ENCODE peak calls at places on chromosome 12, in four cellular contexts. T is brain microvascular endothelial cell, H is GM23338, G is A549. R is an unnamed sample.

GRCh38 chr12:64184216-64184615 is 37.9 kb downstream of the KICS2 start:
- DNase-seq in H (no peak), G (no peak), T (no peak), R (no peak)

GRCh38 chr12:20440408-20440807 is 72.1 kb downstream of the PDE3A start:
- DNase-seq in H (no peak), T (no peak), G (no peak), R (no peak)

GRCh38 chr12:19026637-19027508 is 102.7 kb upstream of the PLEKHA5 start:
- DNase-seq in T (no peak), H (no peak), G (no peak), R (no peak)

GRCh38 chr12:63226792-63227463 is 75.9 kb upstream of the AVPR1A start:
- DNase-seq in G (no peak), T (no peak), H (no peak), R (no peak)

GRCh38 chr12:123607756-123608155 is 5.9 kb downstream of the DDX55 start:
- DNase-seq in T (no peak), G (no peak), H (no peak), R (no peak)

GRCh38 chr12:38110026-38110699 is 206.4 kb upstream of the ALG10B start:
- DNase-seq in H (no peak), G (no peak), T (no peak), R (no peak)

GRCh38 chr12:38141239-38141638 is 175.3 kb upstream of the ALG10B start:
- DNase-seq in H (no peak), T (no peak), G (no peak), R (no peak)

GRCh38 chr12:95169368-95169767 is 47.9 kb downstream of the FGD6 start:
- DNase-seq in H (no peak), G (peak), T (peak), R (no peak)

GRCh38 chr12:100955139-100955538 is 160.6 kb downstream of the ANO4 start:
- DNase-seq in T (peak), H (peak), G (no peak), R (no peak)

GRCh38 chr12:47870175-47870781 is 34.5 kb downstream of the VDR start:
- DNase-seq in T (no peak), H (peak), G (peak), R (peak)

GRCh38 chr12:27998170-27999110 is 25.9 kb upstream of the PTHLH start:
- DNase-seq in G (no peak), T (no peak), H (no peak), R (no peak)

GRCh38 chr12:25200703-25201102 is 5.7 kb downstream of the ETFRF1 start:
- DNase-seq in G (no peak), T (peak), H (no peak), R (no peak)

GRCh38 chr12:68761901-68762630 is 16.1 kb downstream of the SLC35E3 start:
- DNase-seq in G (no peak), T (no peak), H (no peak), R (no peak)

GRCh38 chr12:111685322-111685810 is 390 bp downstream of the BRAP start:
- DNase-seq in T (no peak), H (no peak), G (no peak), R (no peak)

GRCh38 chr12:109877504-109878246 is 2.7 kb downstream of the GLTP start:
- DNase-seq in G (no peak), T (no peak), H (no peak), R (no peak)

GRCh38 chr12:123543541-123543940 is 10.0 kb upstream of the RILPL1 start:
- DNase-seq in H (no peak), G (no peak), T (no peak), R (no peak)

GRCh38 chr12:1583421-1584078 is 10.8 kb downstream of the FBXL14 start:
- DNase-seq in H (peak), G (peak), T (peak), R (peak)

GRCh38 chr12:114691196-114691595 is 7.2 kb upstream of the TBX3 start:
- DNase-seq in T (no peak), G (no peak), H (no peak), R (no peak)

GRCh38 chr12:114691810-114692557 is 8.0 kb upstream of the TBX3 start:
- DNase-seq in T (no peak), G (no peak), H (peak), R (no peak)

GRCh38 chr12:114694436-114695304 is 10.7 kb upstream of the TBX3 start:
- DNase-seq in G (no peak), H (peak), T (no peak), R (no peak)

GRCh38 chr12:114693532-114693931 is 9.6 kb upstream of the TBX3 start:
- DNase-seq in H (no peak), G (no peak), T (no peak), R (no peak)

DNA sequence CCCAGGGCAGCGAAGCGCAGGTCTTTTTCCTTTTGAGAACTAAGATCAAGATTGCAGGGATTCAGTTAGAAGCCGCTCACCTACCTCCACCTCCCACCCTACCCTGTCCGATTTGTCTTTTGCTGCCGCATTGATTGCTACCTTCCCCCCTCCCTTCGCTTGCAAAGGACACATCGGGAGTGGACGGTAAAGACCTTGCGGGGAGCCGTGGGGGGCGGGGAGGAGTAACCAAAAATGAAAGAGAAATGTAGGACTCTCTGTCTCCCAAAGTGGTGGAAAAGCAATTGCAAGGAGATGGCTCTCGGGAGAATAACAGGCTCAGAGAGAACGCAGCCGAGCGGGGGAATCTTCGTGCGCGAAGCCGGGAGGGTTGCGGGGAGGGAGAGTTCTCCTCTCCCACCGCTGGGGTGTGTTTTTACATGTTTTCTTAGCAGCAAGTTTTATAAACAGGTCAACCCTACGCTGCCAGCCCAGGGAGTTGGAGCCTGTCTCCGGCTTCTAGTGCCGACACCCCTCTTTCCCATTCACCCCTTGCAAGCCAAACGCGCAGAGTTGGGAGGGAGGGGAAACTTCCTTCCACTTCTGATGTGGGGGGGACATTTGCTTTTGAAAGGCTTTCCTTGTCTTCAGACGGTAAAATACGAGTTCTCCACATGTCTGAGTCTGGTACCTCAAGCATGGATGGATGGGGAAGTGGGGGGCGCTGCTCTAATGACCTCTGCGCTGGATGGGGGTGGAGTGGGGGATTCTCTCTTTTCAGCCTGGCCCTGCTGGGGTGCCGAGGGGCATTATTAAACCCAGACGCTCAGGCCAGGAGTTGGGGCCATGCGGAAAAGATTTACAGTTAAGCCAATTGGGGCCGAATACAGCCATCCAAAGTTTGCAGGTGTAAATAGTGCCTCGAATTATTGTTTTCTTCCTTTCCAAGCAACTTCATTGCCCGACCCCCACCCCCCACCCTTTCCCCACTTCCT is 8.9 kb upstream of the TBX3 start:
- DNase-seq in T (no peak), H (peak), G (no peak), R (no peak)
- H3K4me3 ChIP-seq in T (peak), H (peak), G (no peak), R (no peak)

DNA sequence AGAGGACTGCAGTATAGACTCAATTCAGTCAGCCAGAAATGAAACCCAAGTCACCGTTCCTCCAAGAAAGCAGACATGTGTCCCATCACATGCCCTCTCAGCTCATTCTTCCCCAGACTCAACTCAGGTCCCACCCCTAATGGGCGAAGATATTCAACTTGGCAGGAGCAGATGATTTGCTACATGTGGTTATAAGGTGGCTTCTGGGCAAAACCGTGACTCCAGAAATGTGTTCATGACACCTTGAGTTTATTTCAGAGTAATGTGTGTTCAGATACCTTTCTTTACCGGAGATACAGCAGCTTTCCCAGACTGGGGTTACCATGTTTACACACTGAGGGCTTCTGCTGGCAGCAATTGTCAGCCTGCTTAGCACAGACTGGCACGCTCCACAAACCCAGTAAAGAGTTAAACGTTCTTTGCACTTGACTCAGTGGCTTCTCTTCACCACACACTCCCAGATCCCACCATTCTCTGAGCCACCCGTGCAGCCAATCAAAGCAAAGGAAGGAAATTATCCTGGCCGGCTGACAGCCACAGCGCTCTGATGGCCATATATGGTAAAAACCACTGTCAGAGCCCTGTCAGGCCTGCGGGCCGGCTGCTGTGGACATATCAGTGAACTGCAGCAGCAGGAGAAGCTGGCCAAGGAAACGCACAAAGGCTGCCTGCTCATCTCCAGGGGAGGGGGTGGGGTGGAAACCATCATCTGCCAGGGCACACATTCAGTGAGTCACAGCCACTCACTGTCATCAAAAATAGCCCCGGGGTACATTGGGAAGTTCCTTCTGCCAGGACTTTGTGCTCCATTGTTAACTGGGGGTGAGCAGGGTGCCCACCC is 39.9 kb downstream of the CORO1C start:
- DNase-seq in G (peak), H (peak), T (peak), R (peak)
- TF ChIP-seq CTCF in G (no peak), H (no peak), T (peak), R (peak)

DNA sequence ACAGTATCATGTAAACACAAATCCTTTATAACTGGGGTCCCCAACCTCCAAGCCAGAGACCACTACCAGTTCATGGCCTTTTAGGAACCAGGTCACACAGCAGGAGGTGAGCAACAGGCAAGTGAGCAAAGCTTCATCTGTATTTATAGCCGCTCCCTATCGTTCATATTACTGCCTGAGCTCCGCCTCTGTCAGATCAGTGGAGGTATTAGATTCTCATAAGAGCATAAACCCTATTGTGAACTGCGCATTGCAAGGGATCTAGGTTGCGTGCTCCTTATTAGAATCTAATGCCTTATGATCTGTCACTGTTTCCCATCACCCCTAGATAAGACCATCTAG is 49.9 kb downstream of the LRP6 start:
- DNase-seq in H (no peak), T (no peak), G (no peak), R (no peak)
- H3K4me3 ChIP-seq in H (no peak), T (no peak), G (peak), R (no peak)

DNA sequence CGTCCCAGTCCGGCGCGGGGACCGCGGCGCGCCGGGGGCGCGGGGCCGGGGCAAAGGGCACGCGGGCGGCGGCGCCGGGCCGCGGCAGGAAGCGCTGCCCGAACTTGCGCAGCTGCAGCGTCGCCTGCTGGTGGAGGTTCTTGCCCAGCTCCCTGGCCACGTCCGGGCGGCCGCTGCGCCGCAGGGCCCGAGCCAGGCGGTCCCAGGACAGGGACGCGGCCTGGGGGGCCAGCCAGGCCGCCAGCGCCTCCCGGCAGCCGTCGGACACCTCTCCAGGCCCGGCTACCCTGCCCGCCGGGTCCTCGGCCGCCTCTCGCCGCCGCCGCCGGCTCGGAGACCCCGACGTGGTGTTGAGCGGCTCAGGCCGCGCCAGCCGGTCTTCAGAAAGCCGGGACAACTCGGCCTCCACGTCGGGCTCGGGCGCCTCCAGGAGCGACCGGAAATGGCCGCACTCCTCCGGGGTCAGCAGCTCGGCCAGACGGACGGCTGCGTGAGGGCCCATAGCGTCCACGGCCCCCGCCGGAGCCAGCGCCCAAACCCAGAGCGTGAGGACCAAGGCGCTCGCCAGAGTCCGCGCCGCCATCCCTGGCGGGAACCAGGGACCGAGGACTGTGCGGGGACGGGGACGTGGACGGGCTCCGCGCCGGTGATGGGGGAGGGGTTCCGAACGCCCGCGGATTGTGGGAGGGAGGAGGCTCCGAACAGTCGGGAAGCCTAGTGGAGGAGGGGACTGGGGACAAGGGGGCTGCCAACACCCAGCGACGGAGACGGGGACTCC is 34.0 kb downstream of the FIGNL2 start:
- DNase-seq in T (peak), H (peak), G (peak), R (peak)
- TF ChIP-seq CTCF in T (peak), H (peak), G (peak), R (peak)

DNA sequence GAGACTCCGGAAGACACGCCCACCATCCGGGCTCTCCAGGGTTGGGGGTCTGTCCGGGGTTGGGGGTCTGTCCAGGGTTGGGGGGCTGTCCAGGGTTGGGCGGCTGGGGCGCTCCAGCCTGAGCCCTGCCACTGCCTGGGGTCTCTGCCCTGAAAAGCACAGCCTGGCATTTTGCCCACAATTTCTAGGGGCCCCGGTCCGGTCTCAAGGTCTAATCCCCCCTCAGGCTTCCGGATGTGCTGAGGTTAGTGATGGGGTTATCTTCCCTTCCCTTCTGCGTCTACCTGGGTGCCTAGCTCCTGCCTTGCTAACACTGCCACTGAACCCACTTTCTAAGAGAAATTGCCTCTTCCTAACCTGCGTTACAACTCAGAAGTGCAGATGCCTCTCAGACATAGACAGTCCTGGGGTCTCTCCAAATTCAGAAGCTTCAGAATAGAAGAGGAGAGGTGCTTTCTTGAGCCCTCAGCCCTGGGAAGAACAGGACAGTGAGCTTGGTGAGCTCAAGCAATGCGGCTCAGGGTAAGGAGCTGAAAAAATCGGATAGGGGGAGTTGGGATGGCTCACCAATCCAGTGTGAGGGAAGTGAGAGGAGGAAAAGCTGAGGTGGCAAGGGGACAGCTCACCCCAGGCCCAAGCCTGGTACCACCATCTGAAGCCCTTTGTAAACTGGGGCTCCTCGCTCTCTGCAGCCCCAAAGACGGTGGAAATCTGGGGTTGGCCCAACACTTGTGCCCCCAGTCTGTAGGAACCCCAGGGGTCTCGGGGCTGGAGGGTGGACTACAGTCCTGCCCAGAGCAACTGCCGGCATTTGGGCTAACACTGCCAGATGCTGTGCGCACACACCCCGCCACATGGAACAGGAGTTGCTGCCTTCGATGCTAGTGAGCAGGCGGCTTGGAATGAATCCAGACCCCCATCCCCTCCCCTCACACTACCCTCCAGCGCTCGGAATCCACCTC is 5.6 kb downstream of the LHX5 start:
- DNase-seq in G (no peak), H (peak), T (no peak), R (no peak)
- H3K4me3 ChIP-seq in G (peak), H (peak), T (no peak), R (no peak)

DNA sequence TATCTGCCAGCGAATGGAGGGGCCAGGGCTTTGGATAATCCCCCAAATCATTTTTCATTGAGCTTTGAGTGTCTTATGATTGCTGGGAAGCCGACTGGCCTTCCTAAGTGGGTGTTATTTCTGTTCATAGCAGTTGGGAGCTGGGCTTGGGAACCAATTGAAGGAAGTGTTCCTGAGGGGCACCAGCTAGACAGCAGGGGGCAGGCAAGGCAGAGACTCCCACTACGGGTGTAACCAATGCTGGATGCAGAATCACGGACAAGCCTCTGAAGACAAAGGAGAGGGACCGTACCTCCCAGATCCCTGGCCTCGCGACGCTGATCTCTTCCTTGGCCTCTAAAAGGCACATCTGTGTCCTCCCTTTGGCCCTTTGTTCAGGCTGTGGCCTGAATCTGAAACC is 149.0 kb upstream of the PRMT8 start:
- DNase-seq in H (peak), G (no peak), T (peak), R (peak)
- TF ChIP-seq CTCF in H (peak), G (no peak), T (peak), R (no peak)

DNA sequence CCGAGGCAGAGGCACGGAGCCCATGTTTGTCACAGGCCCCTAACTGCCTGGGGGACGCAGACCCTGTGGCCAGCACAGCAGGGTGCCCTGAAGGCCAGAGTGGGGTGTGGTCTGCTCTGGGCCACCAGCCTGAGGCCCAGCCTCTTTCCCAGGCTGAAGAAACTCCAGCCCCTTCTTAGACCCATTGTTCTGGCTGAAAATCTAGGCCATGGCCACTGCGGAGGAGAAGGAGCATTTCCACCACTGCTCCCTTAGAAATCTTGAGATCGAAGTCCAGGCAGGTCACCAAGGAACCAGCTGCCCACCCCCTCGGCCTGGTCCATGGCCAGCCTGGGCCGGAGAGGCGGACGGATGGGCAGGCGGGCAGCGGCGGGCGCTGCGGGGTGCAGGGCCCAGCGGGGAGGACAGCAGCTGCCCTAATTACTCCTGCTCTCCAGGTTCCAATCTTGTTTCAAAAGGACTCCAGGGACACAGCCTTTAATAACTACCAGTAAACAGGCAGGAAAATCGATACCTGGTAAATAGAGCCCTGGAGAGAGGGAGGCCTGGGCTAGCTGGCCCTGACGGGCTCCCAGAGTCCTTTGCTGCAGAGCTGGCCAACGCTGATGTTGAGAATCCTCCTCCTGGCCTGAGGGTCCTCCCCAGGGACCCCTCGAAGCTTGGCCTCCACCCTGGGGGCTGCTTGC is 15.0 kb downstream of the DTX1 start:
- DNase-seq in G (no peak), T (no peak), H (no peak), R (no peak)
- H3K4me3 ChIP-seq in G (no peak), T (no peak), H (no peak), R (no peak)

GRCh38 chr12:56315626-56316473 is at the start of gene CNPY2:
- DNase-seq in H (peak), G (peak), T (peak), R (peak)
- TF ChIP-seq CTCF in H (no peak), G (no peak), T (peak), R (no peak)

R was measured in mucosa of descending colon.